ENCODE peak calls at places on chromosomes 2 and 18, in six cellular contexts. One of them, this sample, is unnamed.

GRCh38 chr18:58661423-58661822 is 9.8 kb upstream of the MALT1 start:
- DNase-seq in fibroblast of mammary gland: no peak
- DNase-seq in BJ: no peak
- DNase-seq in D341Med: peak
- DNase-seq in memory B cell: no peak
- DNase-seq in fibroblast of the aortic adventitia: peak
- DNase-seq in this sample: no peak

GRCh38 chr2:164917296-164917903 is 37.9 kb downstream of the SLC38A11 start:
- DNase-seq in memory B cell: no peak
- DNase-seq in fibroblast of the aortic adventitia: peak
- DNase-seq in fibroblast of mammary gland: peak
- DNase-seq in D341Med: peak
- DNase-seq in BJ: no peak
- DNase-seq in this sample: no peak

GRCh38 chr2:239546541-239546940 is 145.7 kb upstream of the HDAC4 start:
- DNase-seq in fibroblast of the aortic adventitia: no peak
- DNase-seq in D341Med: no peak
- DNase-seq in fibroblast of mammary gland: no peak
- DNase-seq in BJ: no peak
- DNase-seq in memory B cell: no peak
- DNase-seq in this sample: no peak

GRCh38 chr2:40273623-40274236 is 178.2 kb downstream of the SLC8A1 start:
- DNase-seq in fibroblast of mammary gland: no peak
- DNase-seq in fibroblast of the aortic adventitia: peak
- DNase-seq in memory B cell: no peak
- DNase-seq in D341Med: no peak
- DNase-seq in BJ: no peak
- DNase-seq in this sample: no peak

GRCh38 chr2:172168917-172169346 is 66.2 kb upstream of the DLX2 start:
- DNase-seq in D341Med: no peak
- DNase-seq in BJ: no peak
- DNase-seq in memory B cell: no peak
- DNase-seq in fibroblast of the aortic adventitia: peak
- DNase-seq in fibroblast of mammary gland: peak
- DNase-seq in this sample: no peak

GRCh38 chr2:73877071-73877802 is 15.6 kb upstream of the ACTG2 start:
- DNase-seq in D341Med: no peak
- DNase-seq in memory B cell: no peak
- DNase-seq in BJ: no peak
- DNase-seq in fibroblast of mammary gland: no peak
- DNase-seq in fibroblast of the aortic adventitia: no peak
- DNase-seq in this sample: no peak

GRCh38 chr2:98907966-98908905 is 27.8 kb downstream of the CRACDL start:
- DNase-seq in memory B cell: no peak
- DNase-seq in D341Med: no peak
- DNase-seq in BJ: no peak
- DNase-seq in fibroblast of mammary gland: no peak
- DNase-seq in fibroblast of the aortic adventitia: no peak
- DNase-seq in this sample: no peak

GRCh38 chr18:23814977-23815614 is 125.8 kb downstream of the LAMA3 start:
- DNase-seq in memory B cell: no peak
- DNase-seq in fibroblast of mammary gland: no peak
- DNase-seq in fibroblast of the aortic adventitia: no peak
- DNase-seq in BJ: no peak
- DNase-seq in D341Med: no peak
- DNase-seq in this sample: no peak

GRCh38 chr2:239768031-239768800 is 256.9 kb downstream of the NDUFA10 start:
- DNase-seq in fibroblast of mammary gland: no peak
- DNase-seq in fibroblast of the aortic adventitia: no peak
- DNase-seq in memory B cell: no peak
- DNase-seq in D341Med: no peak
- DNase-seq in BJ: no peak
- DNase-seq in this sample: no peak

GRCh38 chr2:134671498-134671897 is 47.3 kb downstream of the TMEM163 start:
- DNase-seq in BJ: no peak
- DNase-seq in memory B cell: no peak
- DNase-seq in fibroblast of mammary gland: no peak
- DNase-seq in fibroblast of the aortic adventitia: no peak
- DNase-seq in D341Med: no peak
- DNase-seq in this sample: peak

GRCh38 chr18:10588975-10589374 is 63.1 kb downstream of the NAPG start:
- DNase-seq in BJ: no peak
- DNase-seq in memory B cell: no peak
- DNase-seq in fibroblast of the aortic adventitia: no peak
- DNase-seq in D341Med: peak
- DNase-seq in fibroblast of mammary gland: peak
- DNase-seq in this sample: no peak

GRCh38 chr18:60019463-60019840 is 119.7 kb downstream of the PMAIP1 start:
- DNase-seq in fibroblast of mammary gland: peak
- DNase-seq in D341Med: no peak
- DNase-seq in BJ: peak
- DNase-seq in fibroblast of the aortic adventitia: peak
- DNase-seq in memory B cell: no peak
- DNase-seq in this sample: no peak

GRCh38 chr2:70552501-70553333 is 909 bp downstream of the TGFA start:
- DNase-seq in memory B cell: no peak
- DNase-seq in fibroblast of mammary gland: no peak
- DNase-seq in D341Med: no peak
- DNase-seq in BJ: no peak
- DNase-seq in fibroblast of the aortic adventitia: no peak
- DNase-seq in this sample: no peak

GRCh38 chr2:188024811-188025210 is 266.9 kb upstream of the GULP1 start:
- DNase-seq in fibroblast of the aortic adventitia: peak
- DNase-seq in memory B cell: no peak
- DNase-seq in fibroblast of mammary gland: peak
- DNase-seq in D341Med: no peak
- DNase-seq in BJ: no peak
- DNase-seq in this sample: no peak

GRCh38 chr2:43314299-43314927 is 88.0 kb upstream of the ZFP36L2 start:
- DNase-seq in fibroblast of the aortic adventitia: no peak
- DNase-seq in fibroblast of mammary gland: no peak
- DNase-seq in memory B cell: no peak
- DNase-seq in D341Med: no peak
- DNase-seq in BJ: no peak
- DNase-seq in this sample: no peak

GRCh38 chr2:234957533-234958135 is 5.8 kb downstream of the SH3BP4 start:
- DNase-seq in fibroblast of mammary gland: peak
- DNase-seq in D341Med: no peak
- DNase-seq in memory B cell: no peak
- DNase-seq in BJ: no peak
- DNase-seq in fibroblast of the aortic adventitia: peak
- DNase-seq in this sample: no peak

GRCh38 chr2:113390133-113390849 is 47.2 kb upstream of the ZNG1B start:
- DNase-seq in fibroblast of mammary gland: peak
- DNase-seq in BJ: peak
- DNase-seq in fibroblast of the aortic adventitia: peak
- DNase-seq in memory B cell: peak
- DNase-seq in D341Med: peak
- DNase-seq in this sample: peak

GRCh38 chr2:238381341-238382130 is 45.2 kb upstream of the ASB1 start:
- DNase-seq in BJ: no peak
- DNase-seq in D341Med: no peak
- DNase-seq in fibroblast of mammary gland: no peak
- DNase-seq in fibroblast of the aortic adventitia: no peak
- DNase-seq in memory B cell: no peak
- DNase-seq in this sample: no peak

GRCh38 chr2:70123051-70123828 is 36.0 kb downstream of the PCBP1 start:
- DNase-seq in D341Med: no peak
- DNase-seq in fibroblast of mammary gland: peak
- DNase-seq in BJ: no peak
- DNase-seq in memory B cell: no peak
- DNase-seq in fibroblast of the aortic adventitia: peak
- DNase-seq in this sample: no peak

GRCh38 chr18:47932603-47933002 is 2.1 kb upstream of the SMAD2 start:
- DNase-seq in D341Med: no peak
- DNase-seq in fibroblast of mammary gland: no peak
- DNase-seq in memory B cell: no peak
- DNase-seq in BJ: no peak
- DNase-seq in fibroblast of the aortic adventitia: no peak
- DNase-seq in this sample: no peak

GRCh38 chr2:122156101-122156500 is 400.6 kb downstream of the TSN start:
- DNase-seq in BJ: no peak
- DNase-seq in D341Med: no peak
- DNase-seq in fibroblast of mammary gland: no peak
- DNase-seq in fibroblast of the aortic adventitia: no peak
- DNase-seq in memory B cell: no peak
- DNase-seq in this sample: no peak

GRCh38 chr2:171711351-171711750 is 24.1 kb downstream of the DYNC1I2 start:
- DNase-seq in fibroblast of the aortic adventitia: peak
- DNase-seq in fibroblast of mammary gland: no peak
- DNase-seq in BJ: no peak
- DNase-seq in memory B cell: no peak
- DNase-seq in D341Med: no peak
- DNase-seq in this sample: no peak

GRCh38 chr2:43160778-43161177 is 65.6 kb downstream of the ZFP36L2 start:
- DNase-seq in BJ: no peak
- DNase-seq in memory B cell: no peak
- DNase-seq in fibroblast of the aortic adventitia: no peak
- DNase-seq in fibroblast of mammary gland: no peak
- DNase-seq in D341Med: no peak
- DNase-seq in this sample: no peak

GRCh38 chr18:37435996-37436395 is 129.6 kb downstream of the CELF4 start:
- DNase-seq in memory B cell: no peak
- DNase-seq in D341Med: no peak
- DNase-seq in fibroblast of mammary gland: no peak
- DNase-seq in fibroblast of the aortic adventitia: no peak
- DNase-seq in BJ: no peak
- DNase-seq in this sample: no peak

GRCh38 chr2:239890347-239890746 is 134.8 kb downstream of the NDUFA10 start:
- DNase-seq in D341Med: no peak
- DNase-seq in fibroblast of the aortic adventitia: no peak
- DNase-seq in fibroblast of mammary gland: no peak
- DNase-seq in BJ: no peak
- DNase-seq in memory B cell: no peak
- DNase-seq in this sample: no peak

GRCh38 chr18:79579807-79580480 is 99.7 kb upstream of the CTDP1 start:
- DNase-seq in BJ: no peak
- DNase-seq in D341Med: no peak
- DNase-seq in fibroblast of mammary gland: no peak
- DNase-seq in memory B cell: no peak
- DNase-seq in fibroblast of the aortic adventitia: no peak
- DNase-seq in this sample: no peak

GRCh38 chr2:182330451-182331325 is 96.1 kb downstream of the PDE1A start:
- DNase-seq in fibroblast of the aortic adventitia: peak
- DNase-seq in D341Med: no peak
- DNase-seq in BJ: no peak
- DNase-seq in fibroblast of mammary gland: peak
- DNase-seq in memory B cell: no peak
- DNase-seq in this sample: no peak

GRCh38 chr18:70380915-70381896 is 92.4 kb downstream of the SOCS6 start:
- DNase-seq in BJ: no peak
- DNase-seq in memory B cell: no peak
- DNase-seq in fibroblast of mammary gland: no peak
- DNase-seq in fibroblast of the aortic adventitia: no peak
- DNase-seq in D341Med: no peak
- DNase-seq in this sample: no peak

GRCh38 chr18:25189391-25190185 is 162.4 kb downstream of the ZNF521 start:
- DNase-seq in BJ: no peak
- DNase-seq in fibroblast of mammary gland: no peak
- DNase-seq in memory B cell: no peak
- DNase-seq in D341Med: no peak
- DNase-seq in fibroblast of the aortic adventitia: no peak
- DNase-seq in this sample: no peak

GRCh38 chr2:157895531-157895930 is 19.4 kb upstream of the ACVR1 start:
- DNase-seq in memory B cell: no peak
- DNase-seq in BJ: peak
- DNase-seq in fibroblast of mammary gland: peak
- DNase-seq in D341Med: no peak
- DNase-seq in fibroblast of the aortic adventitia: no peak
- DNase-seq in this sample: no peak

GRCh38 chr2:70981866-70982810 is 3.7 kb downstream of the ANKRD53 start:
- DNase-seq in fibroblast of mammary gland: no peak
- DNase-seq in D341Med: no peak
- DNase-seq in BJ: no peak
- DNase-seq in fibroblast of the aortic adventitia: no peak
- DNase-seq in memory B cell: no peak
- DNase-seq in this sample: no peak

GRCh38 chr2:23502096-23502495 is 117.1 kb downstream of the KLHL29 start:
- DNase-seq in fibroblast of the aortic adventitia: no peak
- DNase-seq in fibroblast of mammary gland: no peak
- DNase-seq in D341Med: no peak
- DNase-seq in memory B cell: no peak
- DNase-seq in BJ: no peak
- DNase-seq in this sample: no peak

GRCh38 chr2:200156140-200156858 is 150.2 kb upstream of the SPATS2L start:
- DNase-seq in fibroblast of mammary gland: peak
- DNase-seq in fibroblast of the aortic adventitia: peak
- DNase-seq in memory B cell: no peak
- DNase-seq in D341Med: no peak
- DNase-seq in BJ: peak
- DNase-seq in this sample: no peak

GRCh38 chr2:96431319-96431718 is 73.8 kb downstream of the NEURL3 start:
- DNase-seq in fibroblast of mammary gland: no peak
- DNase-seq in memory B cell: no peak
- DNase-seq in BJ: no peak
- DNase-seq in D341Med: no peak
- DNase-seq in fibroblast of the aortic adventitia: no peak
- DNase-seq in this sample: no peak

GRCh38 chr2:16588565-16588964 is 77.1 kb downstream of the CYRIA start:
- DNase-seq in D341Med: no peak
- DNase-seq in fibroblast of mammary gland: no peak
- DNase-seq in fibroblast of the aortic adventitia: no peak
- DNase-seq in memory B cell: no peak
- DNase-seq in BJ: no peak
- DNase-seq in this sample: no peak

GRCh38 chr18:44680271-44681038 is at the start of gene SETBP1:
- DNase-seq in memory B cell: peak
- DNase-seq in fibroblast of the aortic adventitia: peak
- DNase-seq in BJ: no peak
- DNase-seq in fibroblast of mammary gland: peak
- DNase-seq in D341Med: peak
- DNase-seq in this sample: peak

GRCh38 chr18:50788284-50788683 is 31.5 kb downstream of the MRO start:
- DNase-seq in memory B cell: no peak
- DNase-seq in BJ: no peak
- DNase-seq in D341Med: no peak
- DNase-seq in fibroblast of mammary gland: no peak
- DNase-seq in fibroblast of the aortic adventitia: no peak
- DNase-seq in this sample: no peak

GRCh38 chr2:88131999-88132368 is 4.1 kb upstream of the FABP1 start:
- DNase-seq in memory B cell: no peak
- DNase-seq in D341Med: no peak
- DNase-seq in fibroblast of mammary gland: no peak
- DNase-seq in fibroblast of the aortic adventitia: no peak
- DNase-seq in BJ: no peak
- DNase-seq in this sample: no peak

GRCh38 chr2:102315850-102316370 is 4.5 kb downstream of the IL1RL1 start:
- DNase-seq in fibroblast of the aortic adventitia: no peak
- DNase-seq in fibroblast of mammary gland: no peak
- DNase-seq in memory B cell: no peak
- DNase-seq in BJ: no peak
- DNase-seq in D341Med: no peak
- DNase-seq in this sample: no peak

GRCh38 chr2:221049950-221050349 is 522.2 kb downstream of the EPHA4 start:
- DNase-seq in fibroblast of the aortic adventitia: no peak
- DNase-seq in fibroblast of mammary gland: no peak
- DNase-seq in memory B cell: no peak
- DNase-seq in D341Med: no peak
- DNase-seq in BJ: no peak
- DNase-seq in this sample: no peak